ENCODE peak calls at places on chromosomes 3 and 15, in five cellular contexts. One of them, this sample, is unnamed.

GRCh38 chr3:88230638-88231037 is 80.9 kb downstream of the C3orf38 start:
- DNase-seq in neuronal stem cell: no peak
- DNase-seq in EL: no peak
- DNase-seq in activated CD4-positive, alpha-beta T cell treated with anti-CD3 and anti-CD28 coated beads, Interleukin-2, amount 50 U/mL, for 1 hour: no peak
- DNase-seq in T-helper 17 cell: no peak
- DNase-seq in this sample: no peak

GRCh38 chr15:64651573-64652260 is 123.7 kb downstream of the RBPMS2 start:
- DNase-seq in neuronal stem cell: no peak
- DNase-seq in EL: no peak
- DNase-seq in activated CD4-positive, alpha-beta T cell treated with anti-CD3 and anti-CD28 coated beads, Interleukin-2, amount 50 U/mL, for 1 hour: peak
- DNase-seq in T-helper 17 cell: no peak
- DNase-seq in this sample: no peak

GRCh38 chr3:193928354-193929209 is 207.4 kb upstream of the HES1 start:
- DNase-seq in neuronal stem cell: no peak
- DNase-seq in EL: no peak
- DNase-seq in activated CD4-positive, alpha-beta T cell treated with anti-CD3 and anti-CD28 coated beads, Interleukin-2, amount 50 U/mL, for 1 hour: no peak
- DNase-seq in T-helper 17 cell: no peak
- DNase-seq in this sample: no peak

GRCh38 chr3:86996261-86996955 is 5.5 kb upstream of the VGLL3 start:
- DNase-seq in neuronal stem cell: no peak
- DNase-seq in EL: peak
- DNase-seq in activated CD4-positive, alpha-beta T cell treated with anti-CD3 and anti-CD28 coated beads, Interleukin-2, amount 50 U/mL, for 1 hour: no peak
- DNase-seq in T-helper 17 cell: no peak
- DNase-seq in this sample: no peak

GRCh38 chr15:69668049-69668705 is 215.6 kb downstream of the RPLP1 start:
- DNase-seq in neuronal stem cell: no peak
- DNase-seq in EL: no peak
- DNase-seq in activated CD4-positive, alpha-beta T cell treated with anti-CD3 and anti-CD28 coated beads, Interleukin-2, amount 50 U/mL, for 1 hour: no peak
- DNase-seq in T-helper 17 cell: no peak
- DNase-seq in this sample: no peak

GRCh38 chr3:148332509-148332908 is 365.2 kb upstream of the AGTR1 start:
- DNase-seq in neuronal stem cell: no peak
- DNase-seq in EL: no peak
- DNase-seq in activated CD4-positive, alpha-beta T cell treated with anti-CD3 and anti-CD28 coated beads, Interleukin-2, amount 50 U/mL, for 1 hour: no peak
- DNase-seq in T-helper 17 cell: no peak
- DNase-seq in this sample: no peak

GRCh38 chr3:36944641-36945270 is at the start of gene TRANK1:
- DNase-seq in neuronal stem cell: no peak
- DNase-seq in EL: peak
- DNase-seq in activated CD4-positive, alpha-beta T cell treated with anti-CD3 and anti-CD28 coated beads, Interleukin-2, amount 50 U/mL, for 1 hour: peak
- DNase-seq in T-helper 17 cell: peak
- DNase-seq in this sample: no peak

GRCh38 chr15:45442497-45443135 is 64.3 kb upstream of the GATM start:
- DNase-seq in neuronal stem cell: no peak
- DNase-seq in EL: peak
- DNase-seq in activated CD4-positive, alpha-beta T cell treated with anti-CD3 and anti-CD28 coated beads, Interleukin-2, amount 50 U/mL, for 1 hour: no peak
- DNase-seq in T-helper 17 cell: no peak
- DNase-seq in this sample: no peak

GRCh38 chr3:47512416-47513124 is 942 bp downstream of the ELP6 start:
- DNase-seq in neuronal stem cell: no peak
- DNase-seq in EL: peak
- DNase-seq in activated CD4-positive, alpha-beta T cell treated with anti-CD3 and anti-CD28 coated beads, Interleukin-2, amount 50 U/mL, for 1 hour: peak
- DNase-seq in T-helper 17 cell: peak
- DNase-seq in this sample: no peak

GRCh38 chr3:33131328-33132018 is 17.7 kb downstream of the CRTAP start:
- DNase-seq in neuronal stem cell: peak
- DNase-seq in EL: peak
- DNase-seq in activated CD4-positive, alpha-beta T cell treated with anti-CD3 and anti-CD28 coated beads, Interleukin-2, amount 50 U/mL, for 1 hour: peak
- DNase-seq in T-helper 17 cell: no peak
- DNase-seq in this sample: no peak

GRCh38 chr15:93029613-93030429 is 59.2 kb downstream of the RGMA start:
- DNase-seq in neuronal stem cell: no peak
- DNase-seq in EL: peak
- DNase-seq in activated CD4-positive, alpha-beta T cell treated with anti-CD3 and anti-CD28 coated beads, Interleukin-2, amount 50 U/mL, for 1 hour: no peak
- DNase-seq in T-helper 17 cell: no peak
- DNase-seq in this sample: peak

GRCh38 chr3:23518441-23518840 is 287.3 kb upstream of the UBE2E1 start:
- DNase-seq in neuronal stem cell: no peak
- DNase-seq in EL: no peak
- DNase-seq in activated CD4-positive, alpha-beta T cell treated with anti-CD3 and anti-CD28 coated beads, Interleukin-2, amount 50 U/mL, for 1 hour: no peak
- DNase-seq in T-helper 17 cell: no peak
- DNase-seq in this sample: no peak

GRCh38 chr15:45179221-45179985 is 8.4 kb downstream of the SHF start:
- DNase-seq in neuronal stem cell: no peak
- DNase-seq in EL: peak
- DNase-seq in activated CD4-positive, alpha-beta T cell treated with anti-CD3 and anti-CD28 coated beads, Interleukin-2, amount 50 U/mL, for 1 hour: peak
- DNase-seq in T-helper 17 cell: peak
- DNase-seq in this sample: no peak